ENCODE peak calls at places on chromosomes 4 and X, in nine cellular contexts. G is T-helper 1 cell; P is GM20000; M is HS-5; C is SHP77; D is tibial nerve; K is RKO; L is central memory CD4-positive, alpha-beta T cell; F is NB4. N is an unnamed sample.

GRCh38 chr4:159455675-159456235 is 352.9 kb downstream of the RAPGEF2 start:
- DNase-seq in G (no peak), P (peak), M (no peak), C (peak), D (no peak), K (peak), L (no peak), F (peak), N (no peak)

GRCh38 chr4:108834787-108835384 is 72.0 kb upstream of the ETNPPL start:
- DNase-seq in G (no peak), P (peak), M (no peak), C (no peak), D (no peak), K (peak), L (peak), F (peak), N (no peak)

GRCh38 chr4:8592366-8593267 is at the start of gene CPZ:
- DNase-seq in G (no peak), P (no peak), M (no peak), C (no peak), D (no peak), K (peak), L (no peak), F (no peak), N (no peak)

GRCh38 chrX:23907106-23907495 is 637 bp downstream of the APOO start:
- DNase-seq in G (no peak), P (no peak), M (no peak), C (no peak), D (no peak), K (peak), L (no peak), F (peak), N (no peak)

GRCh38 chrX:154730271-154730883 is 20.5 kb downstream of the GAB3 start:
- DNase-seq in G (no peak), P (no peak), M (no peak), C (no peak), D (no peak), K (no peak), L (no peak), F (no peak), N (no peak)

GRCh38 chr4:54271464-54271863 is 42.4 kb downstream of the PDGFRA start:
- DNase-seq in G (no peak), P (no peak), M (no peak), C (no peak), D (no peak), K (no peak), L (no peak), F (no peak), N (no peak)

GRCh38 chrX:69182818-69183375 is 17.6 kb upstream of the PJA1 start:
- DNase-seq in G (no peak), P (no peak), M (no peak), C (no peak), D (no peak), K (no peak), L (no peak), F (no peak), N (no peak)

GRCh38 chr4:170750519-170750918 is 660.8 kb upstream of the AADAT start:
- DNase-seq in G (no peak), P (no peak), M (no peak), C (no peak), D (no peak), K (peak), L (no peak), F (no peak), N (no peak)

GRCh38 chr4:70538869-70539268 is 20.5 kb downstream of the AMTN start:
- DNase-seq in G (no peak), P (no peak), M (no peak), C (no peak), D (no peak), K (no peak), L (no peak), F (no peak), N (no peak)

GRCh38 chr4:2828758-2829181 is 14.9 kb upstream of the ADD1 start:
- DNase-seq in G (no peak), P (no peak), M (no peak), C (no peak), D (no peak), K (no peak), L (no peak), F (no peak), N (no peak)

GRCh38 chrX:155068165-155068564 is 2.8 kb downstream of the CMC4 start:
- DNase-seq in G (no peak), P (no peak), M (peak), C (no peak), D (no peak), K (peak), L (no peak), F (no peak), N (no peak)

GRCh38 chr4:76594152-76594551 is 159.1 kb downstream of the SHROOM3 start:
- DNase-seq in G (no peak), P (no peak), M (no peak), C (peak), D (no peak), K (no peak), L (no peak), F (no peak), N (no peak)

GRCh38 chr4:22237155-22237751 is 278.6 kb downstream of the ADGRA3 start:
- DNase-seq in G (no peak), P (no peak), M (no peak), C (peak), D (no peak), K (peak), L (peak), F (peak), N (no peak)